ENCODE peak calls at places on chromosomes 7 and 10, in five cellular contexts. One of them, this sample, is unnamed.
A peak's percentile ranks its signal among the peaks of the same experiment; 100 is the strongest.

GRCh38 chr10:49605939-49606509 is 4.1 kb upstream of the SLC18A3 start:
- DNase-seq in transverse colon: no peak
- DNase-seq in heart left ventricle: no peak
- DNase-seq in RWPE2: peak; percentile 17
- DNase-seq in MM.1S: no peak
- DNase-seq in this sample: no peak

GRCh38 chr7:24152356-24152755 is 131.6 kb upstream of the NPY start:
- DNase-seq in transverse colon: peak; percentile 40
- DNase-seq in heart left ventricle: no peak
- DNase-seq in RWPE2: no peak
- DNase-seq in MM.1S: no peak
- DNase-seq in this sample: no peak

GRCh38 chr10:102656791-102657371 is 12.6 kb downstream of the TRIM8 start:
- DNase-seq in transverse colon: no peak
- DNase-seq in heart left ventricle: no peak
- DNase-seq in RWPE2: no peak
- DNase-seq in MM.1S: no peak
- DNase-seq in this sample: no peak

GRCh38 chr7:130278892-130279690 is 12.4 kb downstream of the CPA2 start:
- DNase-seq in transverse colon: no peak
- DNase-seq in heart left ventricle: no peak
- DNase-seq in RWPE2: no peak
- DNase-seq in MM.1S: no peak
- DNase-seq in this sample: no peak

GRCh38 chr7:25028370-25028971 is 48.5 kb upstream of the OSBPL3 start:
- DNase-seq in transverse colon: no peak
- DNase-seq in heart left ventricle: no peak
- DNase-seq in RWPE2: peak; percentile 59
- DNase-seq in MM.1S: no peak
- DNase-seq in this sample: no peak

GRCh38 chr7:52708846-52709245 is 326.6 kb upstream of the POM121L12 start:
- DNase-seq in transverse colon: no peak
- DNase-seq in heart left ventricle: no peak
- DNase-seq in RWPE2: no peak
- DNase-seq in MM.1S: peak; percentile 96
- DNase-seq in this sample: no peak

GRCh38 chr10:71964669-71965515 is 697 bp downstream of the CHST3 start:
- DNase-seq in transverse colon: peak; percentile 44
- DNase-seq in heart left ventricle: peak; percentile 59
- DNase-seq in RWPE2: no peak
- DNase-seq in MM.1S: no peak
- DNase-seq in this sample: peak; percentile 88

GRCh38 chr10:14772399-14772798 is 2.3 kb downstream of the FAM107B start:
- DNase-seq in transverse colon: no peak
- DNase-seq in heart left ventricle: no peak
- DNase-seq in RWPE2: no peak
- DNase-seq in MM.1S: no peak
- DNase-seq in this sample: no peak

GRCh38 chr10:9951481-9952257 is 1066.0 kb upstream of the CELF2 start:
- DNase-seq in transverse colon: no peak
- DNase-seq in heart left ventricle: no peak
- DNase-seq in RWPE2: no peak
- DNase-seq in MM.1S: no peak
- DNase-seq in this sample: no peak

GRCh38 chr7:124388751-124389150 is 355.9 kb upstream of the TMEM229A start:
- DNase-seq in transverse colon: no peak
- DNase-seq in heart left ventricle: no peak
- DNase-seq in RWPE2: no peak
- DNase-seq in MM.1S: no peak
- DNase-seq in this sample: no peak

GRCh38 chr10:97365761-97366351 is 31.3 kb upstream of the FRAT2 start:
- DNase-seq in transverse colon: no peak
- DNase-seq in heart left ventricle: no peak
- DNase-seq in RWPE2: no peak
- DNase-seq in MM.1S: no peak
- DNase-seq in this sample: no peak

GRCh38 chr10:68601490-68602265 is 41.5 kb downstream of the TET1 start:
- DNase-seq in transverse colon: no peak
- DNase-seq in heart left ventricle: no peak
- DNase-seq in RWPE2: no peak
- DNase-seq in MM.1S: peak; percentile 67
- DNase-seq in this sample: no peak

GRCh38 chr10:97278491-97278989 is 13.9 kb downstream of the ARHGAP19 start:
- DNase-seq in transverse colon: no peak
- DNase-seq in heart left ventricle: no peak
- DNase-seq in RWPE2: no peak
- DNase-seq in MM.1S: peak; percentile 65
- DNase-seq in this sample: no peak

GRCh38 chr10:127413326-127413725 is 135.8 kb upstream of the NPS start:
- DNase-seq in transverse colon: no peak
- DNase-seq in heart left ventricle: no peak
- DNase-seq in RWPE2: no peak
- DNase-seq in MM.1S: no peak
- DNase-seq in this sample: no peak

GRCh38 chr7:93178213-93178612 is 30.0 kb upstream of the SAMD9L start:
- DNase-seq in transverse colon: no peak
- DNase-seq in heart left ventricle: no peak
- DNase-seq in RWPE2: no peak
- DNase-seq in MM.1S: no peak
- DNase-seq in this sample: no peak

GRCh38 chr7:25303380-25304321 is 75.4 kb upstream of the NPVF start:
- DNase-seq in transverse colon: no peak
- DNase-seq in heart left ventricle: no peak
- DNase-seq in RWPE2: no peak
- DNase-seq in MM.1S: peak; percentile 17
- DNase-seq in this sample: no peak

GRCh38 chr10:104434601-104435000 is 81.0 kb downstream of the CFAP58 start:
- DNase-seq in transverse colon: no peak
- DNase-seq in heart left ventricle: no peak
- DNase-seq in RWPE2: no peak
- DNase-seq in MM.1S: no peak
- DNase-seq in this sample: no peak

GRCh38 chr7:1940402-1940786 is 270.3 kb downstream of the ELFN1 start:
- DNase-seq in transverse colon: peak; percentile 79
- DNase-seq in heart left ventricle: peak; percentile 55
- DNase-seq in RWPE2: no peak
- DNase-seq in MM.1S: no peak
- DNase-seq in this sample: peak; percentile 61

GRCh38 chr10:118840071-118840775 is 85.5 kb upstream of the CACUL1 start:
- DNase-seq in transverse colon: peak; percentile 23
- DNase-seq in heart left ventricle: no peak
- DNase-seq in RWPE2: peak; percentile 95
- DNase-seq in MM.1S: no peak
- DNase-seq in this sample: no peak

GRCh38 chr10:133260895-133261725 is 15.6 kb downstream of the ADAM8 start:
- DNase-seq in transverse colon: peak; percentile 71
- DNase-seq in heart left ventricle: peak; percentile 48
- DNase-seq in RWPE2: no peak
- DNase-seq in MM.1S: peak; percentile 51
- DNase-seq in this sample: peak; percentile 56

GRCh38 chr10:63644398-63645142 is 123.4 kb downstream of the REEP3 start:
- DNase-seq in transverse colon: no peak
- DNase-seq in heart left ventricle: no peak
- DNase-seq in RWPE2: no peak
- DNase-seq in MM.1S: no peak
- DNase-seq in this sample: no peak

GRCh38 chr7:40570218-40570617 is 435.4 kb downstream of the SUGCT start:
- DNase-seq in transverse colon: no peak
- DNase-seq in heart left ventricle: no peak
- DNase-seq in RWPE2: no peak
- DNase-seq in MM.1S: no peak
- DNase-seq in this sample: no peak

GRCh38 chr7:43649755-43650274 is 66.9 kb downstream of the STK17A start:
- DNase-seq in transverse colon: peak; percentile 60
- DNase-seq in heart left ventricle: no peak
- DNase-seq in RWPE2: no peak
- DNase-seq in MM.1S: peak; percentile 97
- DNase-seq in this sample: no peak

GRCh38 chr7:101177644-101178043 is 2.4 kb downstream of the NAT16 start:
- DNase-seq in transverse colon: no peak
- DNase-seq in heart left ventricle: no peak
- DNase-seq in RWPE2: no peak
- DNase-seq in MM.1S: no peak
- DNase-seq in this sample: no peak

GRCh38 chr7:55539380-55539779 is 32.9 kb downstream of the VOPP1 start:
- DNase-seq in transverse colon: no peak
- DNase-seq in heart left ventricle: no peak
- DNase-seq in RWPE2: no peak
- DNase-seq in MM.1S: no peak
- DNase-seq in this sample: no peak

GRCh38 chr10:129967579-129968019 is 3.5 kb upstream of the EBF3 start:
- DNase-seq in transverse colon: no peak
- DNase-seq in heart left ventricle: no peak
- DNase-seq in RWPE2: no peak
- DNase-seq in MM.1S: no peak
- DNase-seq in this sample: no peak

GRCh38 chr10:63466168-63466935 is 575 bp upstream of the JMJD1C start:
- DNase-seq in transverse colon: peak; percentile 64
- DNase-seq in heart left ventricle: peak; percentile 43
- DNase-seq in RWPE2: no peak
- DNase-seq in MM.1S: peak; percentile 60
- DNase-seq in this sample: peak; percentile 68

DNA sequence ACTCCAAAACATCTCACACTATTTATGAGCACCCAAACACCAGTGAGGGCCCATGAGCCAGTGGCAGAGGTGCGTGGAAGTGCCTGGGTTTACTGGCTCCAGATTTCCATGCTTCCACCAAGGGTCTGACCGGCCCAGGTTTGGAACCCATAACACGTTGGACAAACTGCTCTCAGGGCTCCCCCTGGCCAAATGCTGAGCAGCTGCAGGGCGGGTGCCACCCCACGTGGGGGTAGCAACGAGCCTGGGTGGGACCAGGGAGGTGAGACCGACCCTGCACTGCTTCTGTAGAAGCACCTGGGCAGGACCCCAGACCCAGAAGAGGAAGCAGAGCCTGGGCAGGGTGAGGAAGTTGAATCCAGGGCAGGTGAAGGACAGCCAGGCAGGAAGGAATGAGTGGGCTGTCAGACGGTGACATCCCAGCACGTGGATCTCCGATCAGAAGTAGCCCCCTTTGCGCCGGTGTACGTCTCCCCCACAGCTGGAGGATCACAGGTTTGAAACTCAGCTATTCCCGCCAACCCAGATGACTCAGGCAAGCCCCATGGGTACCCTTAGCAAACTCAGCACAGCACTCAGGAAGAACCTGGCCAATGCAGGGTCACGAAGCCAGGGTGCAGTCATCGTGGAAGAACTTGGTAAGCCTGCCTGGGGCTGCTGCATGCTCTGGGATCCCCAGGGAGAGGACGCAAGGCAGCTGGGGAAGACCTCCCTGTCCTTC is 100.4 kb upstream of the DDC start:
- DNase-seq in transverse colon: no peak
- DNase-seq in heart left ventricle: no peak
- DNase-seq in RWPE2: no peak
- DNase-seq in MM.1S: no peak
- DNase-seq in this sample: no peak
- H3K4me3 ChIP-seq in transverse colon: no peak overlapping the region
- H3K4me3 ChIP-seq in heart left ventricle: no peak overlapping the region
- H3K4me3 ChIP-seq in RWPE2: no peak overlapping the region
- H3K4me3 ChIP-seq in MM.1S: no peak overlapping the region
- H3K4me3 ChIP-seq in this sample: no peak overlapping the region

DNA sequence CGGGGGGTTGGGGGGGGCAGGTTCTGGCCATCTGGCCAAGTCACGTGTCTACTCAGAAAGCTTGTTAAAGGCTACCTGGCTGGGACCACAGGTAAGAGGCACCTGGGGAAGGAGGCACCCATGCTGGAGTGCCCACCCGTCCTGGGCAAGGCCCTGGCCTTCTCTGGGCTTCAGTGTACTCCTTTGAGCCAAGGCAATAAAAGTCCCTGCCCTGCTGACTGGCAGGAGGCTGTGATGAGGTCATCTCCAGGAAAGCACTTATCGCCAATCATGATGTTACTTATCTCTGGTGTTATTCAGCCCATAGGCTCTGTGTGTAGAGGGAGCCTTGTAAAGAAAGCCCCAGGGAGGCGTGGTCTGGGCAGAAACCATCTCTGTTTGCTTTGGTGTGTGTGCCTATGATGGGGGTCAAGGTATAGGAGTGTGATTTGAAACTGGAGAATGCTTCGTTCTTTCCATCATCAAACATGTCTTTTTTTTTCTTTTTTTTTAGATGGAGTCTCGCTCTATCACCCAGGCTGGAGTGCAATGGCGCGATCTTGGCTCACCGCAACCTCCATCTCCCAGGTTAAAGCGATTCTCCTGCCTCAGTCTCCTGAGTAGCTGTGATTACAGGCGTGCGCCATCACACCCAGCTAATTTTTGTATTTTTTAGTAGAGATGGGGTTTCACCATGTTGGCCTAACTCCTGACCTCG is 2.5 kb upstream of the CLDN4 start:
- DNase-seq in transverse colon: peak; percentile 86
- DNase-seq in heart left ventricle: no peak
- DNase-seq in RWPE2: no peak
- DNase-seq in MM.1S: no peak
- DNase-seq in this sample: peak; percentile 77
- H3K27ac ChIP-seq in transverse colon: peak overlapping the region; percentile 98
- H3K27ac ChIP-seq in heart left ventricle: no peak overlapping the region
- H3K27ac ChIP-seq in RWPE2: peak overlapping the region; percentile 65
- H3K27ac ChIP-seq in MM.1S: no peak overlapping the region
- H3K27ac ChIP-seq in this sample: peak overlapping the region; percentile 75

DNA sequence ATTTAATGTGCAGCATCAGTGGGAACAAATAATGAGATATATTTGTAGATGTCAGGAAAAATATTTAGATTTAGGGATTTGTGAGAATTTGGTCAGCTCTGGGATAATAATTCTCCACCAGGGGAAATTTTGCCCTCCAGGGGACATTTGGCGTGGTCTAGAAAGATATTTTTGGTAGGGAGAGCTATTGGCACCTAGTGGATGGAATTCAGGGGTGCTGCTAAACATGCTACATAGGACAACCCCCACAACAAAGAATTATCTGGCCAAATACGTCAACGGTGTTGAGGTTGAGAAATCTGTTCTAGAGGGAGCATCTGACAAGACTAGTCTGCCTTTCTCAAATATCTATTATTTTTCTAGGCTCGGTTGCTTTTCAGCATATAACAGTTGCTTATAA is 2.1 kb downstream of the ADK start:
- DNase-seq in transverse colon: no peak
- DNase-seq in heart left ventricle: no peak
- DNase-seq in RWPE2: no peak
- DNase-seq in MM.1S: no peak
- DNase-seq in this sample: no peak
- H3K4me3 ChIP-seq in transverse colon: no peak overlapping the region
- H3K4me3 ChIP-seq in heart left ventricle: peak overlapping the region; percentile 96
- H3K4me3 ChIP-seq in RWPE2: peak overlapping the region; percentile 90
- H3K4me3 ChIP-seq in MM.1S: no peak overlapping the region
- H3K4me3 ChIP-seq in this sample: no peak overlapping the region

DNA sequence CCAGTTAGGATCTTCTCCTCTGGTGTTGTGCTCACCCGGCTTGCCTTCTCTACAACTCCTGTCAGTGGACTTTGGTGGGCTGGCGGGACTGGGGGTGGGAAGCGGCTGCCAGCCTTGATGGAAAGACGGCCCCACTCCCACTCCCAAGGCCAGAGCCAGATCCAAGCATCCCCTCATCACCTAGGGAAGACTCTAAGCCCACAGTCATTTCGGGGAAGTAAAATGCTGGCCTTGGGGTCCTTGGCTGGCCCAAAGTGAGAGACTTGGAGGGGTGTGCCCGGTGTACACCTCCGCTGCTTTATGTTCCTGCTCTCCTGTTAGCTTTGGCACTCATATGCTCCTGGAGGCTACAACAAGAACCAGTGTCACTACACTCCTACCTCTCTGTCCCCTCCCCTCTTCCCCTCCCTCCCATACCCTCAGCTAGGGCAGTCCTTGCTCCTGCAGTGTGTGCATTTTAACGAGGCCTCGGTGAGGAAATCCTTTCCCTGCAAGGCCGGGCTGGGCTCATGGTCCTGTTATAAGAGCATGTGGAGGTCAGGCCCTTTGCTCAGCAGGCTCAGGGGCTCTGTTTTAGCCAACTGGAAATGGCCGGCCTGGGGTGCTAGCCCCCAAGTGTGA is 995 bp upstream of the HOXA10 start:
- DNase-seq in transverse colon: peak; percentile 85
- DNase-seq in heart left ventricle: no peak
- DNase-seq in RWPE2: peak; percentile 50
- DNase-seq in MM.1S: no peak
- DNase-seq in this sample: no peak
- H3K27ac ChIP-seq in transverse colon: peak overlapping the region; percentile 95
- H3K27ac ChIP-seq in heart left ventricle: no peak overlapping the region
- H3K27ac ChIP-seq in RWPE2: peak overlapping the region; percentile 93
- H3K27ac ChIP-seq in MM.1S: no peak overlapping the region
- H3K27ac ChIP-seq in this sample: no peak overlapping the region

This sample was measured in adrenal gland.